ENCODE peak calls at places on chromosomes 2 and 18, in four cellular contexts. I, Z, Y and B are unnamed samples.

GRCh38 chr18:49359732-49360444 is 100.6 kb downstream of the DYM start:
- DNase-seq in I (peak), Z (peak), Y (no peak), B (no peak)

GRCh38 chr2:170073288-170073687 is 104.7 kb upstream of the MYO3B start:
- DNase-seq in I (peak), Z (no peak), Y (no peak), B (peak)

GRCh38 chr2:224774735-224775134 is 58.6 kb upstream of the CCDC195 start:
- DNase-seq in I (no peak), Z (no peak), Y (no peak), B (no peak)

GRCh38 chr18:35566019-35566418 is 15.5 kb upstream of the GALNT1 start:
- DNase-seq in I (no peak), Z (no peak), Y (no peak), B (no peak)

GRCh38 chr2:237497009-237497819 is 10.2 kb downstream of the MLPH start:
- DNase-seq in I (no peak), Z (no peak), Y (peak), B (peak)

GRCh38 chr2:195863121-195863520 is 205.5 kb downstream of the DNAH7 start:
- DNase-seq in I (no peak), Z (no peak), Y (no peak), B (no peak)

GRCh38 chr2:6893876-6894482 is 16.4 kb downstream of the RSAD2 start:
- DNase-seq in I (no peak), Z (no peak), Y (no peak), B (no peak)

GRCh38 chr2:128310094-128310716 is 8.5 kb downstream of the HS6ST1 start:
- DNase-seq in I (no peak), Z (no peak), Y (peak), B (peak)

GRCh38 chr2:222878284-222878876 is 17.5 kb downstream of the ACSL3 start:
- DNase-seq in I (no peak), Z (no peak), Y (no peak), B (no peak)